ENCODE peak calls at places on chromosome 11, in seven cellular contexts. F is psoas muscle, B is BE2C, J is GM20000, Y is endodermal cell, O is A673, H is GM13977. Q is an unnamed sample.

GRCh38 chr11:12581923-12582322 is 92.3 kb upstream of the TEAD1 start:
- DNase-seq in O (peak), F (no peak), Y (peak), H (no peak), B (peak), J (no peak), Q (no peak)

GRCh38 chr11:122242731-122243130 is 126.7 kb upstream of the BLID start:
- DNase-seq in B (no peak), Y (no peak), F (no peak), J (no peak), O (no peak), H (no peak), Q (no peak)

GRCh38 chr11:44793350-44794090 is 66.8 kb downstream of the TSPAN18 start:
- DNase-seq in J (no peak), F (no peak), O (peak), H (no peak), B (peak), Y (no peak), Q (no peak)

GRCh38 chr11:15903246-15903645 is 453.1 kb downstream of the SOX6 start:
- DNase-seq in O (no peak), Y (no peak), J (no peak), F (no peak), B (peak), H (no peak), Q (no peak)

GRCh38 chr11:102760355-102761035 is 19.9 kb downstream of the MMP10 start:
- DNase-seq in O (peak), F (no peak), J (no peak), H (no peak), B (no peak), Y (no peak), Q (no peak)

GRCh38 chr11:71204294-71204693 is 48.1 kb downstream of the SHANK2 start:
- DNase-seq in O (peak), Y (no peak), B (no peak), F (peak), H (no peak), J (no peak), Q (no peak)

GRCh38 chr11:65789230-65790103 is 2.6 kb downstream of the OVOL1 start:
- DNase-seq in F (peak), J (no peak), B (no peak), Y (peak), H (no peak), O (no peak), Q (no peak)

GRCh38 chr11:97943493-97943892 is 1077.3 kb upstream of the CNTN5 start:
- DNase-seq in O (no peak), J (no peak), B (no peak), H (no peak), Y (no peak), F (no peak), Q (no peak)

GRCh38 chr11:70757241-70757640 is 358.9 kb downstream of the CTTN start:
- DNase-seq in J (no peak), O (no peak), F (no peak), B (no peak), Y (no peak), H (no peak), Q (no peak)

GRCh38 chr11:78203184-78203583 is 14.5 kb downstream of the USP35 start:
- DNase-seq in F (no peak), Y (no peak), H (no peak), B (no peak), O (no peak), J (no peak), Q (peak)

GRCh38 chr11:11387906-11388305 is 34.9 kb upstream of the CSNK2A3 start:
- DNase-seq in Y (no peak), J (no peak), H (no peak), F (no peak), O (no peak), B (no peak), Q (no peak)

GRCh38 chr11:100851129-100851528 is 164.0 kb downstream of the ARHGAP42 start:
- DNase-seq in Y (no peak), F (no peak), B (no peak), J (no peak), H (no peak), O (no peak), Q (no peak)

GRCh38 chr11:46451759-46452158 is 60.2 kb upstream of the CHRM4 start:
- DNase-seq in F (no peak), Y (no peak), B (no peak), H (no peak), O (no peak), J (no peak), Q (no peak)

GRCh38 chr11:35621620-35622019 is 3.4 kb downstream of the FJX1 start:
- DNase-seq in O (peak), F (no peak), B (no peak), H (no peak), J (no peak), Y (no peak), Q (no peak)

GRCh38 chr11:746289-747175 is 732 bp upstream of the TALDO1 start:
- DNase-seq in F (no peak), B (peak), H (peak), Y (peak), J (no peak), O (peak), Q (peak)

GRCh38 chr11:115759622-115760527 is 255.7 kb upstream of the CADM1 start:
- DNase-seq in J (no peak), O (no peak), Y (peak), B (peak), F (peak), H (no peak), Q (no peak)

GRCh38 chr11:75591371-75591770 is 29.3 kb downstream of the SERPINH1 start:
- DNase-seq in J (no peak), Y (no peak), B (no peak), F (no peak), O (no peak), H (no peak), Q (no peak)

GRCh38 chr11:16632295-16633200 is 105.9 kb upstream of the C11orf58 start:
- DNase-seq in B (no peak), F (no peak), J (no peak), O (peak), H (no peak), Y (peak), Q (no peak)

GRCh38 chr11:96238563-96239166 is 104.3 kb downstream of the MAML2 start:
- DNase-seq in B (no peak), H (no peak), F (no peak), O (no peak), J (no peak), Y (no peak), Q (no peak)

GRCh38 chr11:7160814-7161489 is 72.2 kb downstream of the RBMXL2 start:
- DNase-seq in O (no peak), F (no peak), J (no peak), Y (no peak), B (no peak), H (no peak), Q (peak)

GRCh38 chr11:102208835-102209234 is 98.6 kb downstream of the YAP1 start:
- DNase-seq in J (no peak), F (no peak), Y (no peak), O (no peak), B (no peak), H (no peak), Q (no peak)

GRCh38 chr11:469684-470667 is 19.9 kb downstream of the PTDSS2 start:
- DNase-seq in J (no peak), F (peak), H (no peak), O (peak), B (no peak), Y (no peak), Q (no peak)

GRCh38 chr11:80388536-80388935 is 947.7 kb upstream of the TENM4 start:
- DNase-seq in Y (no peak), J (no peak), H (no peak), O (no peak), B (no peak), F (no peak), Q (no peak)

GRCh38 chr11:69014084-69014935 is 1.3 kb upstream of the MRGPRF start:
- DNase-seq in Y (peak), J (no peak), O (no peak), F (peak), B (no peak), H (no peak), Q (no peak)

GRCh38 chr11:69014936-69015549 is 2.0 kb upstream of the MRGPRF start:
- DNase-seq in J (no peak), B (no peak), Y (no peak), F (no peak), H (no peak), O (no peak), Q (no peak)

GRCh38 chr11:69017951-69018350 is 4.9 kb upstream of the MRGPRF start:
- DNase-seq in H (no peak), F (no peak), J (no peak), O (no peak), Y (no peak), B (no peak), Q (no peak)

GRCh38 chr11:69022268-69022667 is 9.2 kb upstream of the MRGPRF start:
- DNase-seq in B (no peak), Y (no peak), J (no peak), H (no peak), O (no peak), F (no peak), Q (no peak)

GRCh38 chr11:69018924-69019323 is 5.9 kb upstream of the MRGPRF start:
- DNase-seq in B (no peak), J (no peak), H (no peak), F (no peak), O (no peak), Y (no peak), Q (no peak)
- TF ChIP-seq CTCF in B (no peak), J (no peak), H (no peak), F (no peak), O (no peak), Y (no peak), Q (no peak)

GRCh38 chr11:131583823-131584222 is 213.4 kb downstream of the NTM start:
- DNase-seq in O (no peak), B (no peak), F (no peak), H (no peak), Y (no peak), J (no peak), Q (no peak)

GRCh38 chr11:131581006-131581405 is 210.6 kb downstream of the NTM start:
- DNase-seq in H (no peak), J (no peak), B (no peak), Y (no peak), O (no peak), F (no peak), Q (no peak)

GRCh38 chr11:131582021-131582531 is 211.7 kb downstream of the NTM start:
- DNase-seq in H (no peak), F (no peak), O (no peak), B (no peak), J (no peak), Y (no peak), Q (no peak)

GRCh38 chr11:131588057-131588456 is 217.6 kb downstream of the NTM start:
- DNase-seq in J (no peak), F (no peak), O (no peak), Y (no peak), H (no peak), B (no peak), Q (no peak)

DNA sequence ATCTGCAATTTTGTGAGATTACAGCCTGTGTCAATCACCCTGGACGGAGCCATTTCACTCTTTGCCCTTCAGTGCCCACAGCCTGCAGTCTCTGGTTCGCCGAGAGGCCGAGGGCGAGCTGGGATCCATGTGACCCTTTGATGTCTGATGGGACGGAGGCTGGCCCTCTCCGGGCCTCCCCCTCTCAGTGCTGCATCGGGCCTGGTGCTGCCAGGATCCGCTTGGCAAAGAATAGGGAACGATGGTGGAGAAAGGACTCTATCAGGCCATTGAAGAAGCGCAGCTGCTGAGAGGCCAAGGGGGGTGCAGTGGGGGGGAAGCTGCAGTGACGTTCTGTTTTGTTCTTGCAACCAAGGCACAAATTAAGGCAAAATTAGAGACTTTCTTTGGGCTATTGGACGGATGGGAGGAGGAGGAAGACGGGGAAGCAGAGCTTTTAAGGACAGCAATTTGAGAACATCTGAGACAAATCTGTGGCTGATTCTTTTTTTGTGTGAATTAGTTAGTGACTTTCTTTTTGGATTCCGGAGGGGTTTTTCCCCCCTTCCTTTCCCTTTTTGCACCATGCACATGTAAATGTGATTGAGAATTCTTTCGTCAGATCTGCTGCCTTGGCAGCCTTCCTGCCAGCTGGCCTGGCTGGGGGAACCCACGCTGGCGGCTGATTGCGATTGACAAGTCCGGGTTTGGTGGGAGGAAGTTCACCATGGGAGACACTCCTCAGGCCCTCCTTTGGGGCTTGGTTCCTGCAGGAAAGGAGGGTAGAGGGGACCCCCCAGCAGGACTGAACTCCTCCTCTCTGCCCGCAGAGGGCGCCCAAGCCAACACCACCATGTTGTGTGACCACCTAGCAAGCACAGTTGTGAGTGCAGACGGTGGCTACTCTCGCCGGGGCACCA is 214.5 kb downstream of the NTM start:
- DNase-seq in H (peak), J (peak), Y (peak), O (peak), B (peak), F (no peak), Q (peak)
- TF ChIP-seq CTCF in H (peak), J (no peak), Y (peak), O (peak), B (no peak), F (no peak), Q (no peak)

GRCh38 chr11:112357488-112357887 is 96.8 kb upstream of the PLET1 start:
- DNase-seq in F (no peak), O (no peak), J (no peak), B (no peak), Y (peak), H (no peak), Q (no peak)

GRCh38 chr11:112348480-112349029 is 87.9 kb upstream of the PLET1 start:
- DNase-seq in H (no peak), O (no peak), B (no peak), J (no peak), Y (peak), F (no peak), Q (peak)

GRCh38 chr11:112355726-112356125 is 95.1 kb upstream of the PLET1 start:
- DNase-seq in H (no peak), O (peak), F (no peak), J (no peak), B (peak), Y (peak), Q (peak)

GRCh38 chr11:112352907-112353306 is 92.2 kb upstream of the PLET1 start:
- DNase-seq in J (no peak), Y (peak), F (no peak), B (no peak), H (no peak), O (no peak), Q (no peak)

DNA sequence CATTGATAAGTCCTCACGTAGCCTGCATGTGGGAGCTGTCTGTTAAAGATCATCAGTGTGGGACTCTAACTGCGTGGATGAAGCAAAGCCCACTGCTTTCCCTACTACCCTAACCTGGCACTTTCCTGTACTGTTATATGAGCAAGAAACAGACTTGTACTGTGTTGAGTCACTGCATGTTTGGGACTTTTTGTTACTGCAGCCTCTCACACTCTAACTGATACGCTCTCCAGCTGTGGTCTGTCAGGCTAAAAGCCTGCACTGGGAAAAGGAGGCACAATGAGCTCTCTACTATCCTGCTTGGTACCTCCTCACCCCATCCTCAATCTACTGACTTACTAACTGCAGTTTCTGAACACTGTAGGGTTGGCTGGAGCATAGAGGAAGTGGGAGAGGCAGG is 93.7 kb upstream of the PLET1 start:
- DNase-seq in B (no peak), J (no peak), H (no peak), F (no peak), O (no peak), Y (no peak), Q (no peak)
- TF ChIP-seq CTCF in B (no peak), J (no peak), H (no peak), F (no peak), O (no peak), Y (no peak), Q (no peak)

GRCh38 chr11:133945087-133945974 is 11.4 kb downstream of the IGSF9B start:
- DNase-seq in Y (peak), H (no peak), F (no peak), J (no peak), O (no peak), B (peak), Q (peak)

GRCh38 chr11:133946018-133946417 is 10.8 kb downstream of the IGSF9B start:
- DNase-seq in B (no peak), F (no peak), J (no peak), Y (no peak), O (no peak), H (no peak), Q (no peak)

GRCh38 chr11:133946541-133947297 is 10.0 kb downstream of the IGSF9B start:
- DNase-seq in O (peak), B (peak), J (no peak), Y (peak), F (no peak), H (no peak), Q (peak)

GRCh38 chr11:133948711-133949110 is 8.1 kb downstream of the IGSF9B start:
- DNase-seq in H (no peak), B (no peak), Y (peak), J (no peak), F (no peak), O (no peak), Q (peak)

DNA sequence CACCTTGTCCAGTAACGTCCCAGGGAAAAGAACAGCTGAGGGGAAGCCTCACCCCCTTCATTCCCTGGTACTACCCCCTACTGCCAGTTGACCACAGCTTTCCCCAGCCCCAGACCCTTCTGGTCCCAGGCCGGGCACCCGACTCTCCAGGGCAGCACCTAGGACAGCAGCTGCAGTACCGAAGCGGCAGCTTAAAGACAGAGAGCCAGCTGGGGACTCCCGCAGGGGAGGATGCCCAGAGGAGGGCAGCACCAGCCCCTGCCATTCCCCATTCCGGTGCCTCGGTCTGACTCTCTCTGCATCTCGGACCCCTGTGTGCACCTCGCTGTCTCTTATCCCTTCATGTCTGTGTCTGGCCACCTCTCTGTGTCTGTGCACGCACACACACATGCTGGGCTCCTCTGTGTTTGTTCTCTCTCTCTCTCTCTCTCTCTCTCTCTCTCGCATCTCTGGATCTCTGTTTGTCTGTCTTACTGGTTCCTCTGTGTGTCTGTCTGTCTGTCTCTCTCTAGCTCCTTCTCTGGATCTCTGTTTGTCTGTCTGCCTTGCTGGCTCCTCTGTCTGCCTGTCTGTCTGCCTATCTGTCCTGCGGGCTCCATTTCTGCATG is 9.4 kb downstream of the IGSF9B start:
- DNase-seq in O (peak), F (peak), H (peak), Y (peak), B (peak), J (peak), Q (peak)
- TF ChIP-seq CTCF in O (peak), F (peak), H (no peak), Y (peak), B (peak), J (no peak), Q (peak)